ENCODE peak calls at places on chromosomes 7 and 10, in seven cellular contexts. One of them, this sample, is unnamed.

GRCh38 chr10:78028438-78029293 is 649 bp downstream of the POLR3A start:
- DNase-seq in transverse colon: peak
- DNase-seq in WTC11: peak
- DNase-seq in fibroblast of mammary gland: peak
- DNase-seq in NB4: peak
- DNase-seq in H9: no peak
- DNase-seq in progenitor cell of endocrine pancreas: no peak
- DNase-seq in this sample: no peak

GRCh38 chr7:41870505-41871138 is 167.7 kb upstream of the INHBA start:
- DNase-seq in transverse colon: no peak
- DNase-seq in fibroblast of mammary gland: peak
- DNase-seq in NB4: no peak
- DNase-seq in H9: no peak
- DNase-seq in progenitor cell of endocrine pancreas: no peak
- DNase-seq in WTC11: no peak
- DNase-seq in this sample: no peak

GRCh38 chr10:62735464-62736188 is 68.9 kb upstream of the ADO start:
- DNase-seq in H9: no peak
- DNase-seq in fibroblast of mammary gland: peak
- DNase-seq in WTC11: no peak
- DNase-seq in progenitor cell of endocrine pancreas: no peak
- DNase-seq in NB4: peak
- DNase-seq in transverse colon: no peak
- DNase-seq in this sample: no peak

GRCh38 chr7:83794834-83795233 is 145.9 kb upstream of the SEMA3E start:
- DNase-seq in WTC11: no peak
- DNase-seq in progenitor cell of endocrine pancreas: no peak
- DNase-seq in fibroblast of mammary gland: no peak
- DNase-seq in transverse colon: no peak
- DNase-seq in NB4: no peak
- DNase-seq in H9: no peak
- DNase-seq in this sample: no peak

GRCh38 chr10:131646551-131647525 is 254.0 kb upstream of the PPP2R2D start:
- DNase-seq in fibroblast of mammary gland: no peak
- DNase-seq in NB4: no peak
- DNase-seq in H9: no peak
- DNase-seq in transverse colon: no peak
- DNase-seq in progenitor cell of endocrine pancreas: no peak
- DNase-seq in WTC11: no peak
- DNase-seq in this sample: no peak

GRCh38 chr7:121521681-121522405 is 125.7 kb upstream of the FAM3C start:
- DNase-seq in transverse colon: no peak
- DNase-seq in H9: no peak
- DNase-seq in progenitor cell of endocrine pancreas: no peak
- DNase-seq in WTC11: no peak
- DNase-seq in NB4: no peak
- DNase-seq in fibroblast of mammary gland: no peak
- DNase-seq in this sample: no peak

GRCh38 chr7:85750454-85750949 is 563.6 kb upstream of the SEMA3D start:
- DNase-seq in progenitor cell of endocrine pancreas: no peak
- DNase-seq in NB4: peak
- DNase-seq in fibroblast of mammary gland: peak
- DNase-seq in H9: peak
- DNase-seq in transverse colon: no peak
- DNase-seq in WTC11: peak
- DNase-seq in this sample: peak

GRCh38 chr10:91642831-91643692 is 10.2 kb upstream of the PPP1R3C start:
- DNase-seq in NB4: no peak
- DNase-seq in transverse colon: no peak
- DNase-seq in WTC11: no peak
- DNase-seq in H9: no peak
- DNase-seq in progenitor cell of endocrine pancreas: no peak
- DNase-seq in fibroblast of mammary gland: peak
- DNase-seq in this sample: no peak

GRCh38 chr10:119675483-119676170 is 24.4 kb downstream of the BAG3 start:
- DNase-seq in transverse colon: no peak
- DNase-seq in progenitor cell of endocrine pancreas: no peak
- DNase-seq in NB4: no peak
- DNase-seq in H9: no peak
- DNase-seq in fibroblast of mammary gland: peak
- DNase-seq in WTC11: no peak
- DNase-seq in this sample: no peak

GRCh38 chr7:100957832-100958421 is 8.6 kb downstream of the MUC3A start:
- DNase-seq in fibroblast of mammary gland: no peak
- DNase-seq in H9: peak
- DNase-seq in progenitor cell of endocrine pancreas: no peak
- DNase-seq in NB4: peak
- DNase-seq in transverse colon: no peak
- DNase-seq in WTC11: no peak
- DNase-seq in this sample: no peak

DNA sequence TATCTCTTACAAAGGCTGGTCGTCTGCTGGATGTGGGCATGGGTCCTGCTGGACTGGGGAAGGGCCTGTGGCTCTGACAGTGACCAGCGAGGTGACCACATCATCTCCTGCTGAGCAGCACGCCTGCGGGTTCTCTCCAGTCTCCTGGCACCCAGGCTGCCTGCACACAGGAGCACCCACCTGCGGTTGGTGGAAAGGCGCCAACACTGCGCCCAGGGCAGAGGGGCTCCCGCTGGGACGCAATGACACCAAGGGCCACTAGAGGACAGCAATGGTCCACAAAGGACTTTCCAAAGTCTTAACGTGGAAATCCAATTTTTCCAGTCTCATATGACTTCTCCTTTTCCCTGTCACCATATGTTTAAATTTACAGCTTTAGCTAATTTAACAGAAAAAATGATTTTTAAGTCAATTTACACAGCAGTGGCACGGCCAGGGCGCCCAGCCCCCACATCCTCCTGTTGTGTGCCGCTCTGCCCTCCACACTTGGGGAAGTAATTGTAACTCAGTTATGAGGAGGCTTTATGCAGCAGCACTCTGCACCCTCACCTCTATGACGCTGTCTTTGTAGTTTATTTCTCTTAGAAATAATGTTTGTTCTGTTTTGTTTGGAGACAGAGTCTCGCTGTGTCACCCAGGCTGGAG is 38.1 kb downstream of the CFAP46 start:
- DNase-seq in transverse colon: no peak
- DNase-seq in WTC11: peak
- DNase-seq in progenitor cell of endocrine pancreas: peak
- DNase-seq in fibroblast of mammary gland: peak
- DNase-seq in NB4: peak
- DNase-seq in H9: peak
- DNase-seq in this sample: peak
- TF ChIP-seq CTCF in transverse colon: peak
- TF ChIP-seq CTCF in WTC11: peak
- TF ChIP-seq CTCF in progenitor cell of endocrine pancreas: peak
- TF ChIP-seq CTCF in fibroblast of mammary gland: peak
- TF ChIP-seq CTCF in NB4: peak
- TF ChIP-seq CTCF in H9: peak
- TF ChIP-seq CTCF in this sample: peak

GRCh38 chr7:125059861-125060456 is 130.3 kb upstream of the POT1 start:
- DNase-seq in progenitor cell of endocrine pancreas: no peak
- DNase-seq in transverse colon: no peak
- DNase-seq in NB4: peak
- DNase-seq in fibroblast of mammary gland: peak
- DNase-seq in H9: no peak
- DNase-seq in WTC11: no peak
- DNase-seq in this sample: no peak
- TF ChIP-seq CTCF in progenitor cell of endocrine pancreas: peak
- TF ChIP-seq CTCF in transverse colon: no peak
- TF ChIP-seq CTCF in NB4: no peak
- TF ChIP-seq CTCF in fibroblast of mammary gland: peak
- TF ChIP-seq CTCF in H9: peak
- TF ChIP-seq CTCF in WTC11: no peak
- TF ChIP-seq CTCF in this sample: peak

GRCh38 chr10:101238732-101239105 is 9.5 kb upstream of the LBX1 start:
- DNase-seq in progenitor cell of endocrine pancreas: no peak
- DNase-seq in NB4: peak
- DNase-seq in WTC11: peak
- DNase-seq in H9: no peak
- DNase-seq in transverse colon: no peak
- DNase-seq in fibroblast of mammary gland: no peak
- DNase-seq in this sample: no peak
- TF ChIP-seq CTCF in progenitor cell of endocrine pancreas: peak
- TF ChIP-seq CTCF in NB4: peak
- TF ChIP-seq CTCF in WTC11: no peak
- TF ChIP-seq CTCF in H9: peak
- TF ChIP-seq CTCF in transverse colon: peak
- TF ChIP-seq CTCF in fibroblast of mammary gland: peak
- TF ChIP-seq CTCF in this sample: no peak

GRCh38 chr7:45646996-45647411 is 72.8 kb downstream of the ADCY1 start:
- DNase-seq in WTC11: no peak
- DNase-seq in fibroblast of mammary gland: peak
- DNase-seq in progenitor cell of endocrine pancreas: no peak
- DNase-seq in NB4: no peak
- DNase-seq in transverse colon: no peak
- DNase-seq in H9: no peak
- DNase-seq in this sample: no peak
- TF ChIP-seq CTCF in WTC11: no peak
- TF ChIP-seq CTCF in fibroblast of mammary gland: no peak
- TF ChIP-seq CTCF in progenitor cell of endocrine pancreas: no peak
- TF ChIP-seq CTCF in NB4: peak
- TF ChIP-seq CTCF in transverse colon: no peak
- TF ChIP-seq CTCF in H9: peak
- TF ChIP-seq CTCF in this sample: no peak

GRCh38 chr7:51013861-51014511 is 231.3 kb upstream of the GRB10 start:
- DNase-seq in progenitor cell of endocrine pancreas: no peak
- DNase-seq in NB4: no peak
- DNase-seq in H9: no peak
- DNase-seq in transverse colon: no peak
- DNase-seq in fibroblast of mammary gland: no peak
- DNase-seq in WTC11: no peak
- DNase-seq in this sample: no peak
- TF ChIP-seq CTCF in progenitor cell of endocrine pancreas: no peak
- TF ChIP-seq CTCF in NB4: no peak
- TF ChIP-seq CTCF in H9: no peak
- TF ChIP-seq CTCF in transverse colon: no peak
- TF ChIP-seq CTCF in fibroblast of mammary gland: no peak
- TF ChIP-seq CTCF in WTC11: no peak
- TF ChIP-seq CTCF in this sample: no peak

DNA sequence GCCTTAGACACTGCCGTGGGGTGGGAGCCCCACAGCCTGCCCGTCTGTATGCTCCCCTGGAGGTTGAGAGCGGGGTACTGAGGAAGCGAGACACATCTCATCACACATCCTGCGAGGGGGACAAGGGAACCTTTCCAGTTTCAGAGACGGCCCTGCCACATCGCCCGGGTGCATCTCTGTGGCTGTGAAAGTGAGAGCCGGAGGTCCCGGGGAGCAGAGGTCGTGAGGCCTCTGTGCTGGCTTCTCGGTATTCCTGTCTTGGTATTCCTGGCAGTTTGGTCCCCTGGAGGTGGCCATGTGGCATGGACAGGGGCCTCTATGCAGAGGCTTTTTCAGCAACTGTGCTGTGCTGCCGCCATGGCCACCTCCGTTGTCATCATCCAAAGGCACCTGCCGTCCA is 30.8 kb upstream of the UNCX start:
- DNase-seq in progenitor cell of endocrine pancreas: no peak
- DNase-seq in transverse colon: no peak
- DNase-seq in fibroblast of mammary gland: no peak
- DNase-seq in WTC11: no peak
- DNase-seq in NB4: no peak
- DNase-seq in H9: no peak
- DNase-seq in this sample: no peak
- TF ChIP-seq CTCF in progenitor cell of endocrine pancreas: no peak
- TF ChIP-seq CTCF in transverse colon: no peak
- TF ChIP-seq CTCF in fibroblast of mammary gland: no peak
- TF ChIP-seq CTCF in WTC11: no peak
- TF ChIP-seq CTCF in NB4: no peak
- TF ChIP-seq CTCF in H9: no peak
- TF ChIP-seq CTCF in this sample: no peak

GRCh38 chr7:139654270-139655181 is 123.3 kb downstream of the HIPK2 start:
- DNase-seq in fibroblast of mammary gland: no peak
- DNase-seq in WTC11: no peak
- DNase-seq in transverse colon: no peak
- DNase-seq in NB4: no peak
- DNase-seq in progenitor cell of endocrine pancreas: no peak
- DNase-seq in H9: no peak
- DNase-seq in this sample: no peak
- TF ChIP-seq CTCF in fibroblast of mammary gland: no peak
- TF ChIP-seq CTCF in WTC11: no peak
- TF ChIP-seq CTCF in transverse colon: no peak
- TF ChIP-seq CTCF in NB4: no peak
- TF ChIP-seq CTCF in progenitor cell of endocrine pancreas: no peak
- TF ChIP-seq CTCF in H9: no peak
- TF ChIP-seq CTCF in this sample: no peak

DNA sequence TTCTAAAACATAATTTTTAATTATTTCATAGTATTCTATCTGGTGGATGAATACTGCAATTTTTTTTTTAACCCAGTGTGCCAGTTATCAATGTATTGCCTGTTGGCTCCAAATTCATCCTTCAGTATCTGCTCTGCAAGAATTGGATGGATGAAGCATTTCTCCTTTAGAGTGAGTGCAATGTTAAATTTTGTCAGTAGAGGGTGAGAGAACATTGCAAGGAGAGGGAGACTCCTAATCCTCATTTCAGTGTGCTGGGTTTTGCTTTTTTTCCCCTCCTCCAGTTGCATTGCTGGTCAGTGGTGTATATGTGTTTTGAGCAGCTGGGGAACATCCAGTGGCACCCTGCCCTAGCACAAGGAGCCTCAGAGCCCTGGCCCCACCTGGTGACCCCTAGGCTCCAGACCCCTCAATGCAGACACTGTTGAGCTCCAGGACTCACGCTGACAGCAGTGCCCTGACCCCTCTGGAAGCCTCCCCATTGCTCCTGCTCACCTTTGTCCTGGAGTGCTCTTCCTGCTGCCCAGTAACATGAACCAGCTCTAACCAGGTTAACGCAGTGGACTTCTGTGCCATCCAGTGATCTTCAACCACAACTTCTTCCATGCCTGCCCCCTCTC is 199.4 kb downstream of the USP6NL start:
- DNase-seq in H9: no peak
- DNase-seq in progenitor cell of endocrine pancreas: no peak
- DNase-seq in fibroblast of mammary gland: no peak
- DNase-seq in transverse colon: no peak
- DNase-seq in WTC11: no peak
- DNase-seq in NB4: peak
- DNase-seq in this sample: no peak
- TF ChIP-seq CTCF in H9: peak
- TF ChIP-seq CTCF in progenitor cell of endocrine pancreas: peak
- TF ChIP-seq CTCF in fibroblast of mammary gland: no peak
- TF ChIP-seq CTCF in transverse colon: no peak
- TF ChIP-seq CTCF in WTC11: no peak
- TF ChIP-seq CTCF in NB4: peak
- TF ChIP-seq CTCF in this sample: no peak

GRCh38 chr7:115719963-115720362 is 310.6 kb downstream of the TFEC start:
- DNase-seq in NB4: no peak
- DNase-seq in fibroblast of mammary gland: no peak
- DNase-seq in progenitor cell of endocrine pancreas: no peak
- DNase-seq in WTC11: no peak
- DNase-seq in H9: no peak
- DNase-seq in transverse colon: no peak
- DNase-seq in this sample: no peak
- TF ChIP-seq CTCF in NB4: no peak
- TF ChIP-seq CTCF in fibroblast of mammary gland: no peak
- TF ChIP-seq CTCF in progenitor cell of endocrine pancreas: no peak
- TF ChIP-seq CTCF in WTC11: no peak
- TF ChIP-seq CTCF in H9: no peak
- TF ChIP-seq CTCF in transverse colon: no peak
- TF ChIP-seq CTCF in this sample: no peak